ENCODE peak calls at places on chromosome 1, in eight cellular contexts. O is stimulated activated naive CD8-positive, alpha-beta T cell treated with anti-CD3 and anti-CD28 coated beads, Interleukin-15, Interleukin-2, amounts not matched to agents 100 U/mL and 50 U/mL, for 24 hours; D is GDM1; R is neural crest cell; B is RPMI8226; G is SK-MEL-5; Y is NCI-H2107; W is stimulated activated CD4-positive, alpha-beta T cell treated with anti-CD3 and anti-CD28 coated beads, Interleukin-4, amount 100 ng/mL, for 1 hour. X is an unnamed sample.

GRCh38 chr1:4317207-4317606 is 337.2 kb upstream of the AJAP1 start:
- DNase-seq in G (no peak), R (no peak), B (no peak), D (no peak), W (no peak), Y (no peak), O (no peak), X (no peak)

GRCh38 chr1:184953600-184954219 is 20.6 kb downstream of the NIBAN1 start:
- DNase-seq in G (no peak), R (no peak), B (no peak), W (no peak), D (no peak), Y (no peak), O (no peak), X (no peak)

GRCh38 chr1:226825037-226825745 is 45.2 kb upstream of the PSEN2 start:
- DNase-seq in O (no peak), G (no peak), D (no peak), W (no peak), B (no peak), R (no peak), Y (no peak), X (no peak)

GRCh38 chr1:201652180-201652579 is 113.3 kb downstream of the NAV1 start:
- DNase-seq in Y (no peak), R (no peak), D (no peak), W (no peak), B (no peak), G (no peak), O (no peak), X (no peak)

GRCh38 chr1:151131832-151132675 is 14.4 kb downstream of the SEMA6C start:
- DNase-seq in W (no peak), R (peak), D (no peak), G (no peak), O (no peak), Y (no peak), B (no peak), X (peak)

GRCh38 chr1:238690415-238690814 is 696.0 kb upstream of the CHRM3 start:
- DNase-seq in G (peak), W (no peak), D (no peak), B (no peak), O (no peak), R (no peak), Y (no peak), X (no peak)

GRCh38 chr1:154745286-154745731 is 124.8 kb downstream of the KCNN3 start:
- DNase-seq in R (no peak), W (no peak), O (peak), D (no peak), B (peak), Y (no peak), G (no peak), X (no peak)

GRCh38 chr1:150528196-150528595 is 12.6 kb downstream of the FALEC start:
- DNase-seq in O (no peak), R (no peak), D (no peak), Y (no peak), B (no peak), W (no peak), G (no peak), X (no peak)

GRCh38 chr1:185453496-185454192 is 136.6 kb upstream of the IVNS1ABP start:
- DNase-seq in D (no peak), W (no peak), Y (no peak), G (no peak), B (no peak), O (no peak), R (no peak), X (no peak)

GRCh38 chr1:227069490-227069889 is 129.4 kb downstream of the COQ8A start:
- DNase-seq in R (no peak), D (no peak), O (no peak), W (no peak), B (no peak), Y (no peak), G (no peak), X (no peak)

GRCh38 chr1:110829955-110830553 is 42.9 kb upstream of the CD53 start:
- DNase-seq in B (peak), G (peak), D (peak), R (no peak), O (peak), W (no peak), Y (peak), X (peak)

GRCh38 chr1:87329051-87329755 is 523 bp downstream of the LMO4 start:
- DNase-seq in O (peak), Y (no peak), D (peak), W (peak), G (peak), R (peak), B (peak), X (no peak)

GRCh38 chr1:56477164-56478111 is 101.9 kb downstream of the PLPP3 start:
- DNase-seq in B (no peak), D (no peak), R (peak), Y (no peak), G (peak), W (no peak), O (no peak), X (peak)

GRCh38 chr1:1397839-1398523 is 1.2 kb downstream of the CCNL2 start:
- DNase-seq in D (no peak), W (no peak), O (no peak), B (peak), Y (no peak), R (no peak), G (no peak), X (no peak)

GRCh38 chr1:222886194-222887126 is 71.6 kb downstream of the DISP1 start:
- DNase-seq in O (no peak), B (peak), R (no peak), W (no peak), D (no peak), Y (no peak), G (no peak), X (no peak)

GRCh38 chr1:40769815-40770214 is 13.8 kb upstream of the KCNQ4 start:
- DNase-seq in Y (no peak), R (no peak), B (no peak), O (no peak), G (peak), D (peak), W (no peak), X (no peak)

GRCh38 chr1:36497207-36497606 is 14.5 kb upstream of the CSF3R start:
- DNase-seq in Y (no peak), R (no peak), B (no peak), W (no peak), O (no peak), D (no peak), G (no peak), X (no peak)

GRCh38 chr1:44417351-44418021 is 12.4 kb downstream of the RNF220 start:
- DNase-seq in G (no peak), D (peak), W (peak), R (peak), Y (peak), B (peak), O (peak), X (peak)

GRCh38 chr1:43274125-43274803 is 4.5 kb downstream of the TMEM125 start:
- DNase-seq in W (peak), O (peak), B (peak), R (no peak), G (no peak), D (peak), Y (no peak), X (no peak)

GRCh38 chr1:46202975-46203737 is at the start of gene LURAP1:
- DNase-seq in R (peak), W (peak), D (no peak), Y (peak), G (peak), O (peak), B (peak), X (peak)

GRCh38 chr1:162822391-162823200 is 32.1 kb downstream of the HSD17B7 start:
- DNase-seq in W (no peak), R (peak), D (no peak), G (no peak), Y (peak), B (no peak), O (peak), X (peak)

GRCh38 chr1:61268546-61269243 is 186.3 kb downstream of the NFIA start:
- DNase-seq in W (no peak), B (no peak), G (peak), Y (no peak), R (no peak), D (no peak), O (no peak), X (peak)

GRCh38 chr1:41514381-41514780 is 29.9 kb upstream of the EDN2 start:
- DNase-seq in G (peak), O (no peak), Y (no peak), W (no peak), R (no peak), B (no peak), D (no peak), X (no peak)

GRCh38 chr1:239126881-239127280 is 259.5 kb upstream of the CHRM3 start:
- DNase-seq in R (no peak), B (no peak), D (no peak), W (no peak), O (no peak), G (no peak), Y (no peak), X (peak)

GRCh38 chr1:204317170-204317569 is 42.6 kb downstream of the PLEKHA6 start:
- DNase-seq in O (no peak), G (no peak), W (no peak), R (no peak), Y (no peak), B (no peak), D (no peak), X (no peak)

GRCh38 chr1:232767381-232768074 is 37.7 kb upstream of the MAP10 start:
- DNase-seq in R (no peak), W (no peak), D (no peak), B (peak), O (no peak), G (no peak), Y (no peak), X (no peak)

GRCh38 chr1:94092210-94092613 is 28.7 kb downstream of the ABCA4 start:
- DNase-seq in R (no peak), D (peak), G (no peak), W (no peak), B (no peak), O (no peak), Y (no peak), X (no peak)

X was measured in NCI-H526.